ENCODE peak calls at places on chromosomes 6 and 20, in eight cellular contexts. J, H, O, N, V, D, Z and P are unnamed samples. For H3K36me3, the result is how much of the 10 kb centered on the place peaks cover.

GRCh38 chr6:17877196-17877889 is 110.1 kb downstream of the KIF13A start:
- DNase-seq in D (no peak), N (no peak), O (no peak), Z (no peak), H (peak), J (no peak), V (no peak), P (no peak)

GRCh38 chr20:45948742-45949541 is 14.5 kb downstream of the PCIF1 start:
- DNase-seq in O (no peak), J (no peak), V (no peak), N (no peak), D (no peak), H (no peak), Z (no peak), P (no peak)

GRCh38 chr6:162856885-162857284 is 129.1 kb downstream of the PACRG start:
- DNase-seq in V (peak), H (peak), Z (peak), J (no peak), N (no peak), D (no peak), O (peak), P (no peak)

GRCh38 chr6:149060985-149061760 is 256.3 kb upstream of the TAB2 start:
- DNase-seq in D (no peak), H (peak), O (peak), V (no peak), Z (no peak), J (no peak), N (peak), P (no peak)

GRCh38 chr20:37543828-37544227 is 16.2 kb upstream of the BLCAP start:
- DNase-seq in J (no peak), D (no peak), O (no peak), Z (no peak), H (peak), N (no peak), V (no peak), P (peak)

GRCh38 chr20:41616228-41616627 is 1.9 kb downstream of the CHD6 start:
- DNase-seq in N (no peak), V (no peak), J (no peak), Z (no peak), H (peak), O (no peak), D (no peak), P (no peak)

GRCh38 chr6:106629859-106630163 is 433 bp downstream of the QRSL1 start:
- DNase-seq in H (no peak), V (no peak), J (no peak), Z (no peak), N (no peak), O (no peak), D (no peak), P (no peak)

GRCh38 chr6:12577124-12577845 is 139.3 kb upstream of the PHACTR1 start:
- DNase-seq in H (peak), V (no peak), N (no peak), J (no peak), D (no peak), O (no peak), Z (peak), P (no peak)

GRCh38 chr20:23246682-23247664 is 103.6 kb upstream of the NXT1 start:
- DNase-seq in H (no peak), J (peak), V (peak), N (no peak), Z (no peak), O (peak), D (peak), P (no peak)

GRCh38 chr20:31704225-31705119 is 18.2 kb downstream of the BCL2L1 start:
- DNase-seq in N (peak), H (peak), J (peak), Z (peak), V (no peak), D (no peak), O (no peak), P (peak)

GRCh38 chr20:25706793-25707192 is 10.1 kb upstream of the ZNF337 start:
- DNase-seq in V (no peak), J (no peak), N (no peak), Z (no peak), D (no peak), O (no peak), H (no peak), P (no peak)

GRCh38 chr6:22036267-22036666 is 260.6 kb downstream of the PRL start:
- DNase-seq in Z (peak), J (no peak), V (no peak), D (no peak), H (peak), O (no peak), N (no peak), P (no peak)

GRCh38 chr6:46932941-46933340 is 11.2 kb upstream of the ADGRF5 start:
- DNase-seq in O (no peak), D (no peak), V (no peak), N (no peak), Z (no peak), J (no peak), H (peak), P (no peak)

GRCh38 chr20:61692476-61692875 is 373.2 kb downstream of the TAF4 start:
- DNase-seq in J (no peak), Z (no peak), D (no peak), N (no peak), V (no peak), H (no peak), O (no peak), P (no peak)

GRCh38 chr20:32681175-32682084 is 7.7 kb upstream of the C20orf203 start:
- DNase-seq in V (no peak), H (peak), D (no peak), O (no peak), N (no peak), Z (peak), J (no peak), P (no peak)

DNA sequence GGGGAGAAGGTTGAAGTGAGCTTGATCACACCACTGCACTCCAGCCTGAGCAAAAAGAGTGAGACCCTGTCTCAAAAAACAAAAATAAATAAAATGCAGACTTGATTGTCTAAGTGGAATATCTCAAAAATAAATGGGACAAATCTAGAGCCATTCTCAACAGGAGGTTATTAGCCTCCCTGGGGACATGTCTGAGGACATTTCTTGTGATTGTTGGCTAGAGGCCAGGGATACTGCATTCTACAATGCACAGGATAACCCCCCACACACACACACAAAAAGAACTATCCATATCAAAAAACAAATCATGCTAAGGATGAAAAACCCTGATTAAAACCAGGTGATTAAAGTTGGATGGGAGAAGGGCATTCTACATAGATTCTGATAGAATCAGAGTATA is 37.5 kb downstream of the FAM217A start:
- DNase-seq in Z (no peak), J (no peak), V (no peak), H (peak), O (no peak), D (no peak), N (no peak), P (no peak)
- H3K36me3 ChIP-seq in Z (half or more), J (half or more), V (under half), H (half or more), O (under half), D (half or more), N (under half), P (under half)

GRCh38 chr6:43695078-43695966 is 7.7 kb upstream of the MRPS18A start:
- DNase-seq in N (peak), Z (peak), O (peak), V (peak), J (peak), D (peak), H (no peak), P (peak)
- H3K27ac ChIP-seq in N (peak), Z (no peak), O (peak), V (peak), J (peak), D (peak), H (no peak), P (peak)

GRCh38 chr20:47248448-47248966 is 108.0 kb downstream of the ZMYND8 start:
- DNase-seq in H (no peak), J (no peak), O (no peak), V (no peak), N (no peak), D (no peak), Z (no peak), P (no peak)

GRCh38 chr20:47244451-47244850 is 112.0 kb downstream of the ZMYND8 start:
- DNase-seq in O (no peak), J (no peak), N (no peak), V (no peak), H (no peak), Z (no peak), D (no peak), P (no peak)

GRCh38 chr20:47247972-47248371 is 108.5 kb downstream of the ZMYND8 start:
- DNase-seq in V (no peak), Z (no peak), J (no peak), O (no peak), D (no peak), H (no peak), N (no peak), P (no peak)

GRCh38 chr20:47243906-47244305 is 112.6 kb downstream of the ZMYND8 start:
- DNase-seq in Z (no peak), N (no peak), J (no peak), V (no peak), O (no peak), H (no peak), D (no peak), P (no peak)

GRCh38 chr20:47246061-47246460 is 110.4 kb downstream of the ZMYND8 start:
- DNase-seq in N (no peak), J (no peak), Z (no peak), V (no peak), D (no peak), H (no peak), O (no peak), P (no peak)
- H3K36me3 ChIP-seq in N (under half), J (half or more), Z (under half), V (under half), D (half or more), H (under half), O (under half), P (under half)

DNA sequence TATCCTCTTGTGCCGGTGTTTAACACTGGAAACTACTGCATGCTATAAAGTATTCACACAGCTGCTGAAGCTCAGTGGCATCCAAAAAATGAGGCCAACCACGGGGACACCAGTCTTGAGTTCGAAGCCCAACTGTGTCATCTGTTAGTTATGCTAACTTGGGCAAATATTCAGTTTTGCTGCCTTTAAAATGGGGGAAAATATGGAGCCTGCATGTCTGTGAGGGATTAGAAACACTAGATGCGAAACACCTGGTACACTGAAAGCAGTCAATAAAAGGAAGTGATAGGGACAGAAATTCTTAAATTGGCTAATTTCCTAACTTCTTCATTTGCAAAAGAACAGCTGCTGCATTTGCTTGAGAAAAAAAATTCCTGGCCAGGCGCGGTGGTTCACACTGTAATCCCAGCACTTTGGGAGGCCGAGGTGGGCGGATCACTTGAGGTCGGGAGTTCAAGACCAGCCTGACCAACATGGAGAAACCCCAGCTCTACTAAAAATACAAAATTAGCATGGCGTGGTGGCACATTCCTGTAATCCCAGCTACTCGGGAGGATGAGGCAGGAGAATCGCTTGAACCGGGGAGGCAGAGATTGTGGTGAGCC is 36.5 kb upstream of the MLIP start:
- DNase-seq in Z (no peak), H (peak), J (peak), D (no peak), O (peak), V (peak), N (no peak), P (no peak)
- H3K27ac ChIP-seq in Z (no peak), H (no peak), J (peak), D (peak), O (no peak), V (peak), N (no peak), P (no peak)

GRCh38 chr20:62855120-62855519 is 6.5 kb downstream of the TCFL5 start:
- DNase-seq in Z (no peak), D (no peak), N (no peak), V (no peak), H (no peak), O (no peak), J (no peak), P (peak)
- H3K36me3 ChIP-seq in Z (under half), D (under half), N (under half), V (under half), H (under half), O (under half), J (under half), P (under half)

GRCh38 chr6:170183521-170183920 is 107.4 kb downstream of the DLL1 start:
- DNase-seq in D (no peak), N (no peak), H (no peak), O (no peak), J (no peak), V (no peak), Z (no peak), P (no peak)

GRCh38 chr6:170181338-170181690 is 109.6 kb downstream of the DLL1 start:
- DNase-seq in O (no peak), H (no peak), N (peak), J (no peak), Z (no peak), D (no peak), V (no peak), P (no peak)

GRCh38 chr6:170180671-170181337 is 110.1 kb downstream of the DLL1 start:
- DNase-seq in N (peak), O (no peak), V (no peak), D (no peak), H (no peak), Z (no peak), J (no peak), P (no peak)

GRCh38 chr6:170182781-170183120 is 108.1 kb downstream of the DLL1 start:
- DNase-seq in J (no peak), V (no peak), H (no peak), D (no peak), O (no peak), N (peak), Z (no peak), P (no peak)

DNA sequence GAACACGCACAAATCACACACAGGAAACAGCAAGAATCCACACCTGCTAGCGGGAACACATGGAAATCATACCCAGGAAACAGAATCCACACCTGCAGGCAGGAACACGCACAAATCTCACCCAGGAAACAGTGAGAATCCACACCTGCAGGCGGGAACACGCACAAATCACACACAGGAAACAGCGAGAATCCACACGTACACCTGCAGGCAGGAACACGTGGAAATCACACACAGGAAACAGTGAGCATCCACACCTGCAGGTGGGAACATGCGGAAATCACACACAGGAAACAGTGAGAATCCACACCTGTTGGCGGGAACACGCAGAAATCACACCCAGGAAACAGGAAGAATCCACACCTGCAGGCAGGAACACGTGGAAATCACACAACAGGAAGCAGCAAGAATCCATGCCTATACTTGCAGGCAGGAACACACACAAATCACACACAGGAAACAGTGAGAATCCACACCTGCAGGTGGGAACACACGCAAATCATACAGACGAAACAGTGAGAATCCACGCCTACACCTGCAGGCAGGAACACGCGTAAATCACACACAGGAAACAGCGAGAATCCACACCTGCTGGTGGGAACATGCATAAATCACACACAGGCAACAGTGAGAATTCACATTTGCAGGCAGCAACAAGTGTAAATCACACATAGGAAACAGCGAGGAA is 108.6 kb downstream of the DLL1 start:
- DNase-seq in D (no peak), O (no peak), N (no peak), J (no peak), Z (no peak), V (no peak), H (no peak), P (no peak)
- H3K27ac ChIP-seq in D (no peak), O (no peak), N (no peak), J (no peak), Z (no peak), V (no peak), H (no peak), P (no peak)

DNA sequence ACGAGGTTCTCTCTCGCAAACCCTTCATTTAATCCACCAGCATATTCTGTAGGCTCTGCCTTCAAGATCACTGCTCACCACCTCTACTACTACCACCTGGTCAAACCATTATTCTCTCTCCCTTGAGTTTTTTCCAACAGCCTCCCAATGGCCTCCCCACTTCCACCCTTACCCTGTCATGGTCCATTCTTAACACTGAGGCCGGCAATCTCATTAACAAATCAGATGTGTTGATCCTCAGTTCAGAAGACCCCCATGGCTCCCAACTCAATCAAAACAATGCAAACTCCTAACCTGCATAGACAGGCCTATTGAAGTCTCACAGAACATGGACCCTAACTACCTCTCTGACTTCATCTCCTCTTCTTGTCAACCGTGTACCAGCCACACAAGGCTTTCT is 2.2 kb downstream of the AURKA start:
- DNase-seq in V (no peak), J (no peak), O (no peak), D (no peak), N (no peak), Z (no peak), H (no peak), P (no peak)
- H3K36me3 ChIP-seq in V (under half), J (under half), O (under half), D (under half), N (under half), Z (under half), H (under half), P (under half)

DNA sequence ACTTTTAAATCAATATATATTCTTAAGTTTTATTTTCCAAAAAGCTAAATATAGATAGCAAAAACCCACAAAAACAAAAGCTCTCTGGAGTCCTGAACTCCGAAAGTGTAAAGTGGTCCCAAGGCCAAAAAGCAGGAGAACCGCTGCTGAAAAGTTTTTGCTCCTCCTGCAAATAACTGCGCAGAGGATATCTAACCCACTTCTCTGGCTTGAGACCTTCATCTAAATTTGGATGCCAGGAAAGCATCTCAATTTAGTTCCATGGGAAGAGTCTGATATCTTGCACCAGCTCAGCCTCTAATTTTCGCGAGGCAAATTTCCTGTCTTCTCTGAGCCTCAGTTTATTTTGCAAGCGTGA is 517 bp downstream of the MRPS10 start:
- DNase-seq in N (no peak), O (no peak), Z (peak), V (no peak), D (no peak), H (no peak), J (no peak), P (no peak)
- H3K27ac ChIP-seq in N (peak), O (peak), Z (peak), V (peak), D (peak), H (peak), J (peak), P (peak)

GRCh38 chr6:30647802-30648460 is 998 bp downstream of the C6orf136 start:
- DNase-seq in O (peak), H (no peak), J (no peak), N (peak), D (no peak), V (peak), Z (no peak), P (no peak)
- H3K36me3 ChIP-seq in O (under half), H (under half), J (under half), N (under half), D (half or more), V (under half), Z (under half), P (under half)